ENCODE peak calls at places on chromosomes 11 and 22, in seven cellular contexts. R is CD8-positive, alpha-beta T cell; S is GM23248; V is body of pancreas; N is aorta; K is colonic mucosa; I is hepatocyte. W is an unnamed sample. For H3K4me1, the result is how much of the 10 kb centered on the place peaks cover.

GRCh38 chr22:25485626-25486545 is 78.6 kb upstream of the GRK3 start:
- DNase-seq in R (no peak), K (no peak), S (no peak), N (no peak), I (no peak), V (no peak), W (no peak)

GRCh38 chr22:20095521-20095920 is 15.5 kb downstream of the DGCR8 start:
- DNase-seq in V (no peak), K (no peak), R (no peak), S (no peak), I (no peak), N (peak), W (no peak)

GRCh38 chr11:133228406-133229330 is 303.6 kb downstream of the OPCML start:
- DNase-seq in V (peak), N (no peak), I (no peak), K (peak), S (no peak), R (no peak), W (no peak)

GRCh38 chr11:60950933-60951610 is 904 bp downstream of the SLC15A3 start:
- DNase-seq in K (no peak), I (peak), N (peak), V (no peak), R (peak), S (peak), W (no peak)

GRCh38 chr11:2797181-2797711 is 88.3 kb downstream of the CDKN1C start:
- DNase-seq in R (peak), N (peak), S (no peak), V (peak), K (no peak), I (no peak), W (no peak)

GRCh38 chr22:20646906-20647305 is 127.0 kb upstream of the SERPIND1 start:
- DNase-seq in I (no peak), R (no peak), V (no peak), S (no peak), N (no peak), K (no peak), W (no peak)

GRCh38 chr11:73350908-73351636 is 25.1 kb upstream of the RELT start:
- DNase-seq in V (peak), I (peak), K (peak), S (peak), R (peak), N (no peak), W (peak)

GRCh38 chr22:46069518-46070214 is 80.7 kb upstream of the PPARA start:
- DNase-seq in S (peak), R (peak), V (peak), I (no peak), K (peak), N (peak), W (peak)

GRCh38 chr11:111603633-111604130 is 1.4 kb downstream of the SIK2 start:
- DNase-seq in I (no peak), K (no peak), R (no peak), N (no peak), S (peak), V (no peak), W (peak)

GRCh38 chr11:62708423-62709261 is 1.2 kb downstream of the GNG3 start:
- DNase-seq in K (peak), R (peak), I (peak), N (no peak), V (peak), S (no peak), W (no peak)

GRCh38 chr11:130314184-130314748 is 451 bp downstream of the ZBTB44 start:
- DNase-seq in I (peak), K (peak), V (peak), R (peak), N (peak), S (peak), W (peak)

GRCh38 chr11:71948314-71949027 is 19.6 kb downstream of the RNF121 start:
- DNase-seq in V (peak), N (no peak), K (peak), S (no peak), R (no peak), I (peak), W (peak)

GRCh38 chr11:96337541-96338530 is 5.2 kb downstream of the MAML2 start:
- DNase-seq in I (peak), V (no peak), K (peak), N (peak), S (peak), R (peak), W (peak)

GRCh38 chr11:61268588-61269250 is 26.4 kb downstream of the VWCE start:
- DNase-seq in R (no peak), S (no peak), I (no peak), V (no peak), N (no peak), K (no peak), W (no peak)

GRCh38 chr11:94100253-94100652 is 28.4 kb upstream of the PANX1 start:
- DNase-seq in S (no peak), K (no peak), N (no peak), V (no peak), I (no peak), R (no peak), W (no peak)

GRCh38 chr11:113286509-113287497 is 27.6 kb upstream of the TTC12 start:
- DNase-seq in K (no peak), V (no peak), R (no peak), I (no peak), N (no peak), S (peak), W (no peak)

GRCh38 chr22:26553056-26553752 is 36.7 kb downstream of the TPST2 start:
- DNase-seq in R (no peak), V (peak), I (no peak), K (no peak), S (peak), N (no peak), W (no peak)

GRCh38 chr22:19043111-19044085 is 78.8 kb downstream of the DGCR2 start:
- DNase-seq in S (peak), K (no peak), N (no peak), V (no peak), R (no peak), I (no peak), W (no peak)

GRCh38 chr22:21881841-21882753 is 14.7 kb upstream of the MAPK1 start:
- DNase-seq in R (no peak), S (no peak), K (no peak), N (no peak), V (no peak), I (no peak), W (no peak)

GRCh38 chr11:107197932-107198331 is 179.7 kb upstream of the GUCY1A2 start:
- DNase-seq in R (no peak), S (no peak), V (no peak), I (no peak), N (no peak), K (no peak), W (no peak)

GRCh38 chr11:54944211-54944610 is 237.6 kb downstream of the OR4A5 start:
- DNase-seq in I (no peak), V (no peak), N (no peak), R (no peak), K (no peak), S (no peak), W (no peak)

GRCh38 chr11:64235427-64236161 is 1.2 kb downstream of the VEGFB start:
- DNase-seq in N (peak), V (peak), S (no peak), K (no peak), I (no peak), R (no peak), W (no peak)
- H3K4me1 ChIP-seq in N (under half), V (half or more), S (under half), K (under half), I (under half), R (under half), W (under half)

GRCh38 chr22:39176067-39176621 is 23.7 kb upstream of the CBX7 start:
- DNase-seq in V (peak), N (peak), K (no peak), I (peak), S (peak), R (no peak), W (peak)
- H3K4me3 ChIP-seq in V (no peak), N (no peak), K (no peak), I (no peak), S (no peak), R (no peak), W (no peak)

DNA sequence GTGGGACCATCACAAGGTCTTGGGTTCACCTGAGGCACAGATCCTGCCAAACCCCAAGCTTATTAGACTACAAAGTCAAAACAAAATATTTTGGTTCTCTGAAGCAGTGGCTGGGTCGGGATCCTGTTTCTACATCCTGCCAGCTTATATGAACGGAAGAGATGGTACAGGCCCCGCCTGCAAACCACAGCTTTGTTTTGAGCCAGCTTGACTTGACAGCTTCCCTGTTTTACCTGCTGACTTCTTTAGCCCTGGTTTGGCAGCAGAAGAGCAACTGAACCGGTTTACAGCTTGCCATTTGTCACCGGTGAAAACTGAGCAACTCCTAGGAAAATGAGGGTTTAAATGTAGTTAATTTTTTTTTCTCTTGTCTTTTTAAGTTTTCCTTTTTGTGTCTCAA is 11.4 kb downstream of the PACS1 start:
- DNase-seq in R (peak), K (peak), I (peak), N (peak), S (peak), V (peak), W (peak)
- H3K4me1 ChIP-seq in R (half or more), K (under half), I (under half), N (under half), S (half or more), V (half or more), W (under half)

DNA sequence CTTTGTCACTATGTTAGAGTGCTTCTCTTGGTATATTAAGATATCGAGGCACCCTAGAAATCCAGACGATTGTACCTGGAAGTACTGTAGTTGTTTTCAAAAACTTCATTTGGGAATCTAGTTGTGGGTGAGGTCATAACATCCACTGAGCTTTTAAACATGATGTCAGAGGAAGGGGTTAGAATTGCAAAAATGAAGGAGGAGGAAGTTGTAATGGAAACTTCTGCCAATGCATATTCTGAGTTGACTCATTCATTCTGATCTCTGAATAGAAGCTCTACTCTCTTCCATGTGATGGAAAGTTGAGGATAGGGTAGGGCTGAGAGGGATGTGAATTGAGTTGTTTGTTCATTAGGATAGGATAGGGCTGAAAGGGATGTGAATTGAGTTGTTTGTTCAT is 7.7 kb downstream of the CD44 start:
- DNase-seq in K (no peak), R (no peak), I (no peak), S (peak), N (no peak), V (no peak), W (no peak)
- H3K4me3 ChIP-seq in K (no peak), R (no peak), I (no peak), S (no peak), N (no peak), V (no peak), W (no peak)

W was measured in cardiac muscle cell.